ENCODE peak calls at places on chromosome 1, in eight cellular contexts. W is uterus, P is adrenal gland, Q is transverse colon, X is breast epithelium, C is A549, S is sigmoid colon, K is upper lobe of left lung. Z is an unnamed sample. For H3K4me1, the result is how much of the 10 kb centered on the place peaks cover.

GRCh38 chr1:40036574-40036973 is 4.0 kb upstream of the CAP1 start:
- DNase-seq in C (no peak), Q (peak), W (peak), P (peak), S (peak), K (no peak), X (peak), Z (peak)

GRCh38 chr1:84603941-84604830 is 29.9 kb upstream of the CTBS start:
- DNase-seq in K (no peak), W (peak), Q (no peak), C (peak), X (peak), S (peak), P (no peak), Z (peak)

GRCh38 chr1:119713039-119713537 is 1.4 kb downstream of the PHGDH start:
- DNase-seq in W (peak), S (no peak), K (no peak), C (no peak), X (no peak), Q (no peak), P (no peak), Z (no peak)

GRCh38 chr1:231800071-231800470 is 173.5 kb downstream of the DISC1 start:
- DNase-seq in S (no peak), K (no peak), W (no peak), P (no peak), X (no peak), C (no peak), Q (no peak), Z (no peak)

GRCh38 chr1:182699673-182700350 is 15.4 kb upstream of the RGS8 start:
- DNase-seq in P (no peak), Q (no peak), X (no peak), S (no peak), C (no peak), W (no peak), K (peak), Z (no peak)

GRCh38 chr1:14915356-14916054 is 238.0 kb upstream of the TMEM51 start:
- DNase-seq in W (peak), P (peak), C (peak), S (no peak), K (no peak), Q (peak), X (peak), Z (no peak)

GRCh38 chr1:48123647-48124046 is 98.9 kb upstream of the SLC5A9 start:
- DNase-seq in K (no peak), P (no peak), Q (no peak), X (no peak), C (no peak), W (no peak), S (no peak), Z (no peak)

GRCh38 chr1:8142955-8143629 is 117.0 kb upstream of the ERRFI1 start:
- DNase-seq in K (no peak), Q (no peak), S (no peak), X (no peak), C (no peak), W (no peak), P (no peak), Z (no peak)

GRCh38 chr1:170593612-170594011 is 61.6 kb downstream of the GORAB start:
- DNase-seq in C (no peak), K (no peak), X (no peak), S (no peak), Q (no peak), P (no peak), W (no peak), Z (no peak)

GRCh38 chr1:153611356-153611755 is 1.6 kb downstream of the S100A16 start:
- DNase-seq in X (no peak), Q (no peak), C (no peak), W (no peak), S (no peak), P (no peak), K (no peak), Z (no peak)

GRCh38 chr1:193569696-193570269 is 383.4 kb upstream of the B3GALT2 start:
- DNase-seq in X (no peak), W (no peak), C (no peak), Q (no peak), P (no peak), K (no peak), S (no peak), Z (no peak)

GRCh38 chr1:28811766-28812668 is at the start of gene OPRD1:
- DNase-seq in C (no peak), X (no peak), Q (no peak), K (peak), P (no peak), W (no peak), S (no peak), Z (no peak)

DNA sequence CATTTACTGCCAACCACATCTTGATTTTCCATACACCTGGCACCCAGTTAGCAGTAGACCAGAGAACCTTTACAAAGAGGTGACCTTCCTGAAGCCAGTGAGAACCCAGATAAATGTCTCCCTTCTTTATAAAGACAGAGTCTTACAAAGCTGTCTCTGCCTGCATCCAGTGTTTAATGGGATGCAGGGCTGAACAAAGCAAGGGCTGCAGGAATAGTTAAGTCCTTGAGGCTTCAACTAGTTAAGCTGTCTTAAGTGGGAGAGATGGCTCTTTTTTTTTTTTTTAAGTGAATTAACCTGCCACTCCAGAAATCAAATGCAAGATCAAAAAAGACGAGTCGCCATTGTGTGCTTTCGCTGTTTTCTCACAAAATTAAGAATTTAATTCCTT is 1.5 kb downstream of the AHCYL1 start:
- DNase-seq in X (no peak), K (no peak), S (no peak), Q (no peak), P (no peak), C (no peak), W (no peak), Z (no peak)
- H3K27ac ChIP-seq in X (peak), K (peak), S (peak), Q (peak), P (peak), C (no peak), W (peak), Z (peak)

GRCh38 chr1:246338546-246338945 is 168.5 kb downstream of the SMYD3 start:
- DNase-seq in X (no peak), W (no peak), S (no peak), P (no peak), K (no peak), Q (no peak), C (no peak), Z (no peak)
- H3K4me1 ChIP-seq in X (under half), W (under half), S (under half), P (under half), K (under half), Q (under half), C (under half), Z (under half)

GRCh38 chr1:41041866-41042265 is 20.3 kb upstream of the SLFNL1 start:
- DNase-seq in Q (no peak), C (no peak), X (no peak), K (no peak), S (no peak), P (no peak), W (no peak), Z (no peak)

GRCh38 chr1:41048540-41048939 is 27.0 kb upstream of the SLFNL1 start:
- DNase-seq in S (no peak), X (no peak), C (no peak), Q (no peak), P (no peak), K (no peak), W (no peak), Z (no peak)

GRCh38 chr1:41046347-41046775 is 24.8 kb upstream of the SLFNL1 start:
- DNase-seq in P (no peak), C (no peak), X (peak), S (no peak), Q (peak), W (no peak), K (no peak), Z (peak)

GRCh38 chr1:41045740-41046139 is 24.2 kb upstream of the SLFNL1 start:
- DNase-seq in S (no peak), P (no peak), W (peak), C (no peak), K (no peak), X (peak), Q (peak), Z (peak)

GRCh38 chr1:41044197-41044596 is 22.7 kb upstream of the SLFNL1 start:
- DNase-seq in W (no peak), Q (peak), S (no peak), P (no peak), C (no peak), K (no peak), X (no peak), Z (no peak)
- TF ChIP-seq POLR2A in W (no peak), Q (no peak), S (no peak), P (no peak), C (no peak), K (no peak), X (no peak), Z (no peak)

GRCh38 chr1:64038965-64039926 is 164.2 kb upstream of the UBE2U start:
- DNase-seq in X (peak), Q (no peak), S (peak), W (peak), P (peak), K (no peak), C (peak), Z (peak)
- H3K27ac ChIP-seq in X (peak), Q (peak), S (peak), W (peak), P (peak), K (peak), C (peak), Z (peak)

DNA sequence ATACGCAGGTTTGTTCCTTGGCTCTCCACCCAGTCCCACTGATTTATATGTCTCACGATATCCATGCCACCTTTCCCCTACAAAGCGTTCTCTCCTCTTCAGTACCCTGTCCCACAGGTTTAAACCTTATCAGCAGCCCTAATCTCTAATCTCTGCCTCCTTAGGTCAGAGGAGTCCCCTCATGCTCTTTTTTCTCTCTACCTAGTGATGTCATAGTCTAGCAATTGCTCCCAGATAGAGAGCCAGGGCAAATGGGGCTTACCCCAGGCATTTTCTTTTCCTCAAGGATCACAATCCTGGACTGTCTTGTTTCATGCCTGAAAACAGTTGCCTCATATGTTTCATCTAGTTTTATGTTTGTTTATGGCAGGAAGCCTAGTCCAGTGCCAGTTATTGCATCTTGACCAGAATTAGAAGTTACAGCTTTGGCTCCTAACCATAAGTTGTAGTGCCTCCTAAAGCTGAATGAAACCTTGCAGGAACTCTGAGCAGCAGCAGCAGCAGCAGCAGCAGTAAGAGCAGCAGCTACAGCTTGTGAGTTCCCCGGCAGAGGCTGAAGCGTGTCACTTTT is 26.6 kb upstream of the TP53BP2 start:
- DNase-seq in X (no peak), P (no peak), C (no peak), Q (no peak), S (no peak), K (no peak), W (no peak), Z (no peak)
- H3K4me1 ChIP-seq in X (under half), P (under half), C (under half), Q (under half), S (under half), K (under half), W (under half), Z (under half)

GRCh38 chr1:16979475-16980327 is 719 bp downstream of the MFAP2 start:
- DNase-seq in X (no peak), W (peak), P (no peak), K (peak), S (peak), Q (no peak), C (no peak), Z (no peak)

GRCh38 chr1:16978139-16978538 is 2.3 kb downstream of the MFAP2 start:
- DNase-seq in W (no peak), K (no peak), P (no peak), S (no peak), C (no peak), Q (no peak), X (no peak), Z (no peak)

GRCh38 chr1:16977377-16977776 is 3.0 kb downstream of the MFAP2 start:
- DNase-seq in P (no peak), W (no peak), X (no peak), Q (no peak), K (no peak), S (no peak), C (no peak), Z (no peak)

GRCh38 chr1:16980473-16981268 is at the start of gene MFAP2:
- DNase-seq in Q (no peak), K (peak), P (no peak), X (no peak), S (no peak), C (no peak), W (peak), Z (no peak)

DNA sequence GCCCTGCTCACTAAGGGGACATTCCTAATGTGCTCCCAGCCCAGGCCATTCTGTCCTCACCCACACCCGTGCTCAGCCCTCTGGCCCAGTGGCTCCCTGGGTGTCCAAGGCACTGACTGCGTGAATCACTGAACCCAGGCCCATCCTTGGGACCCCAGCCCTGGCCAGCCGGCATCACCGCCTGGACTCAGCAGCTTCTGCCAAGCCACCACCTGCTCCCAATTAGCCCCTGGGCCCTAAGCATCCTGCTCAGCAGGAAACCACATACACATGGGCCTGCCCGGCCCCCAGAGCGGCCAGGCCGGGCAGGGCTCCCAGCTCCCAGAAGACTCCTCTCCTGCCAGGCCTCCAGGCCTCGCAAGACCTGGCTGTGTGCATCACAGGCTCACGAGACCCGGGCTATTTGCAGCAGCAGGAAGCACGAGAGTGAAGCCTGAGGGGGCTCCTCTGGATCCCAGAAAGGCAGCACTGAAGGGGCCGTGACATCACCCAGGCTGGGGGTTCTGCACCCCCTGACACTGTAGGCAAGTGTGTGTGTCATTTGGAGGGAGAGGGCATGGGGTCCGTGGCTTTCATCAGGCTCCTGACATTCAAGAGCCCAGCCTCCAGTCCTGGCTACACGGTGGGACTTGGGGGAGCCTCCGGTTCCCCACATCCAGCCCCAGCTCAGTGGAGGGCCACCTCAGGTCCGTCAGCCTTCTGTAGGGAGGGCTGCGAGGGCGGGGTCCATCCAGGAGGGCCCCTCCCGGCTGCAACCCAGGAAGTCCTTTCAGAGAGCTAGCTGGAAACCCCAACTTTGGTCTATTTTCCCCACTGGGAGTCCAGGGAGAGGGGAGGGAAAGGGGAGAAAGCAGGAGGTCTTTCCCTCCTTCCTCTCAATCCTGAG is 1.6 kb downstream of the MFAP2 start:
- DNase-seq in C (no peak), K (peak), W (peak), P (peak), S (peak), X (peak), Q (peak), Z (no peak)
- TF ChIP-seq POLR2A in C (no peak), K (peak), W (no peak), P (no peak), S (peak), X (no peak), Q (no peak), Z (no peak)

DNA sequence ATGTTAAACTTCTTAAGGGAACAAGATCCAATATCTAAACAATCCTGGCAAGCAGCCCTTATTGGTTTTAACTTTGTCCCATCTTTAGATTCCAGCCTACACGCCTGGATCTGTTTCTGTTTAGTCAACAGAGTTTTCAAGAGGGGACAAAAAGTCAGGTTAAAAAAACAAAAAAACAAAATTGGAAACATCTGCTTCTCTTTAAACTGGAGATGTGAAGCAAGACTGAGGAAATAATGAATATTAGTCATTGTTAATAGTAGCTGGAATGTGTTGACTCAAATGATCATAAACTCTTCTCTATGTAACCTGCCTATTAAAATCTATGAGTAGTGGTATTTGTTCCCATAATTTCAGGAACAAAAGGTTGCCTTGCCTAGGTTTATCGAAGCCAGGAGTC is 55.0 kb downstream of the NID1 start:
- DNase-seq in X (no peak), C (no peak), S (no peak), K (no peak), W (no peak), P (no peak), Q (no peak), Z (no peak)
- H3K27ac ChIP-seq in X (peak), C (no peak), S (peak), K (peak), W (peak), P (no peak), Q (peak), Z (peak)

Z was measured in gastrocnemius medialis.